ENCODE peak calls at places on chromosome 12, in six cellular contexts. One of them, this sample, is unnamed.

GRCh38 chr12:106720696-106721095 is 53.8 kb upstream of the RIC8B start:
- DNase-seq in A172: no peak
- DNase-seq in CD4-positive, alpha-beta T cell: no peak
- DNase-seq in sigmoid colon: no peak
- DNase-seq in left cardiac atrium: no peak
- DNase-seq in effector memory CD8-positive, alpha-beta T cell: no peak
- DNase-seq in this sample: no peak

GRCh38 chr12:49912345-49912744 is 8.6 kb upstream of the FAIM2 start:
- DNase-seq in A172: no peak
- DNase-seq in CD4-positive, alpha-beta T cell: no peak
- DNase-seq in sigmoid colon: no peak
- DNase-seq in left cardiac atrium: peak
- DNase-seq in effector memory CD8-positive, alpha-beta T cell: no peak
- DNase-seq in this sample: no peak

GRCh38 chr12:109258607-109259544 is 50.2 kb downstream of the FOXN4 start:
- DNase-seq in A172: no peak
- DNase-seq in CD4-positive, alpha-beta T cell: no peak
- DNase-seq in sigmoid colon: no peak
- DNase-seq in left cardiac atrium: no peak
- DNase-seq in effector memory CD8-positive, alpha-beta T cell: no peak
- DNase-seq in this sample: no peak

GRCh38 chr12:70691018-70691672 is 53.9 kb upstream of the PTPRB start:
- DNase-seq in A172: peak
- DNase-seq in CD4-positive, alpha-beta T cell: no peak
- DNase-seq in sigmoid colon: no peak
- DNase-seq in left cardiac atrium: no peak
- DNase-seq in effector memory CD8-positive, alpha-beta T cell: no peak
- DNase-seq in this sample: peak

GRCh38 chr12:8032242-8033152 is at the start of gene FOXJ2:
- DNase-seq in A172: peak
- DNase-seq in CD4-positive, alpha-beta T cell: peak
- DNase-seq in sigmoid colon: peak
- DNase-seq in left cardiac atrium: peak
- DNase-seq in effector memory CD8-positive, alpha-beta T cell: peak
- DNase-seq in this sample: peak

GRCh38 chr12:78457951-78458350 is 406.6 kb upstream of the SYT1 start:
- DNase-seq in A172: peak
- DNase-seq in CD4-positive, alpha-beta T cell: no peak
- DNase-seq in sigmoid colon: no peak
- DNase-seq in left cardiac atrium: no peak
- DNase-seq in effector memory CD8-positive, alpha-beta T cell: no peak
- DNase-seq in this sample: no peak

GRCh38 chr12:93469386-93469785 is 2.1 kb downstream of the MRPL42 start:
- DNase-seq in A172: no peak
- DNase-seq in CD4-positive, alpha-beta T cell: no peak
- DNase-seq in sigmoid colon: no peak
- DNase-seq in left cardiac atrium: no peak
- DNase-seq in effector memory CD8-positive, alpha-beta T cell: no peak
- DNase-seq in this sample: no peak

GRCh38 chr12:75650100-75650499 is 138.7 kb upstream of the KRR1 start:
- DNase-seq in A172: no peak
- DNase-seq in CD4-positive, alpha-beta T cell: no peak
- DNase-seq in sigmoid colon: no peak
- DNase-seq in left cardiac atrium: no peak
- DNase-seq in effector memory CD8-positive, alpha-beta T cell: no peak
- DNase-seq in this sample: no peak